ENCODE peak calls at places on chromosomes 6 and 20, in eight cellular contexts. L is IMR-90, O is breast epithelium, K is fibroblast of mammary gland, B is choroid plexus epithelial cell, T is AG04450, G is hepatocyte, Y is transverse colon. E is an unnamed sample.

GRCh38 chr6:82862543-82862942 is 203.1 kb downstream of the UBE3D start:
- DNase-seq in L (peak), O (no peak), K (peak), B (peak), T (no peak), G (no peak), Y (no peak), E (peak)

GRCh38 chr6:35014341-35014740 is 125.3 kb downstream of the ANKS1A start:
- DNase-seq in L (no peak), O (no peak), K (no peak), B (no peak), T (no peak), G (no peak), Y (no peak), E (no peak)

GRCh38 chr6:77880501-77880900 is 227.7 kb downstream of the MEI4 start:
- DNase-seq in L (no peak), O (no peak), K (peak), B (peak), T (no peak), G (peak), Y (no peak), E (no peak)

GRCh38 chr6:108222064-108222463 is 38.8 kb downstream of the SNX3 start:
- DNase-seq in L (no peak), O (no peak), K (no peak), B (no peak), T (no peak), G (no peak), Y (no peak), E (no peak)

GRCh38 chr20:10710995-10711775 is 37.4 kb upstream of the JAG1 start:
- DNase-seq in L (peak), O (no peak), K (no peak), B (no peak), T (no peak), G (peak), Y (no peak), E (no peak)

GRCh38 chr20:46951405-46951804 is 56.8 kb downstream of the EYA2 start:
- DNase-seq in L (peak), O (no peak), K (peak), B (no peak), T (no peak), G (no peak), Y (no peak), E (no peak)

GRCh38 chr6:110180228-110181008 is at the start of gene CDC40:
- DNase-seq in L (no peak), O (peak), K (no peak), B (no peak), T (no peak), G (peak), Y (peak), E (no peak)

GRCh38 chr6:139148557-139149220 is 13.8 kb downstream of the HECA start:
- DNase-seq in L (peak), O (no peak), K (no peak), B (no peak), T (no peak), G (peak), Y (no peak), E (no peak)

GRCh38 chr6:132812756-132813172 is 1.6 kb upstream of the RPS12 start:
- DNase-seq in L (peak), O (no peak), K (no peak), B (no peak), T (no peak), G (no peak), Y (no peak), E (no peak)

DNA sequence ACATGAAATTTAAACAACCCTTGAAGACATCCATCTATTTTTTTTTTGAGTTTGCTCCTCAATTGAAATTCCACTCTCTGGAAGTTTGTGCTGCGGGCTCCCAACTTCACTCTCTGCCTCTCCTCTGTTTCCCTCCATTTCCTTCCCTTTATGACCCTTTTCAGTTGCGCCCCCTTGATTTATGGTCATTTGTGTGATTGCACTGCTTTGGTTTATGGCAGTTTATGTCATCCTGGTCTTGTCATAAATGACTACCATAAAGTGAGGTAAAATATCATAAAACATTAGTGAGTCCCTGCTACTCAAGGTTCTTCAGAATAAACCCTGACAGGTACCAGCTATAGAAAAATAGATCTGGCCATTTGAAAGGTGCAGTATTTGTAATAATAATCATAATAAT is 348.3 kb upstream of the ZFP64 start:
- DNase-seq in L (no peak), O (no peak), K (no peak), B (no peak), T (no peak), G (peak), Y (peak), E (no peak)
- TF ChIP-seq CTCF in L (no peak), O (no peak), K (no peak), B (no peak), T (no peak), G (no peak), Y (peak), E (no peak)

DNA sequence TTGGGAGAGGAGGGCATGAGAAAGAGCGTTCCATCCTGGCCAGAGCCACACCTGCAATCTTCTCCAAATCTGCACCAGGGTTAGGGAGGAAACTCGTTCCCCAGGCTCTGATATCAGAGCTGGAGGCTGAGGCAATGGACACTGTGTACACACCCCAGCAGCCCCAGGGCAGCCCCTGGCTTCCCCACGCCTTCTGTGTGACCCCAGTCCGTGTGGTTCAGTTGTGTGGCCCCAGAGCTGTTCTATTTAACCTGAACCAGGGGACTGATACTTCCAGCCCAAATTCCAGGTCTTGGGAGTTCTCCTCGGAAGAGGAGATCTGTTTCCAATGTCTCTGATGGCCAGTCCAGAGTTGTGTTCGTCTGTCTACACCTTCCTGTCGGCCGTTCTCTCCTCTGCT is 242.6 kb upstream of the EXOC2 start:
- DNase-seq in L (no peak), O (no peak), K (no peak), B (no peak), T (no peak), G (no peak), Y (no peak), E (no peak)
- H3K4me3 ChIP-seq in L (no peak), O (no peak), K (no peak), B (no peak), T (no peak), G (no peak), Y (no peak), E (no peak)

GRCh38 chr6:116881236-116881635 is 4.2 kb downstream of the RFX6 start:
- DNase-seq in L (no peak), O (no peak), K (peak), B (peak), T (no peak), G (peak), Y (no peak), E (peak)
- TF ChIP-seq CTCF in L (peak), O (no peak), K (peak), B (peak), T (peak), G (peak), Y (peak), E (no peak)

GRCh38 chr6:30688569-30688968 is 2.1 kb upstream of the PPP1R18 start:
- DNase-seq in L (no peak), O (no peak), K (no peak), B (no peak), T (no peak), G (no peak), Y (peak), E (no peak)
- H3K4me3 ChIP-seq in L (no peak), O (peak), K (peak), B (no peak), T (peak), G (no peak), Y (no peak), E (peak)

DNA sequence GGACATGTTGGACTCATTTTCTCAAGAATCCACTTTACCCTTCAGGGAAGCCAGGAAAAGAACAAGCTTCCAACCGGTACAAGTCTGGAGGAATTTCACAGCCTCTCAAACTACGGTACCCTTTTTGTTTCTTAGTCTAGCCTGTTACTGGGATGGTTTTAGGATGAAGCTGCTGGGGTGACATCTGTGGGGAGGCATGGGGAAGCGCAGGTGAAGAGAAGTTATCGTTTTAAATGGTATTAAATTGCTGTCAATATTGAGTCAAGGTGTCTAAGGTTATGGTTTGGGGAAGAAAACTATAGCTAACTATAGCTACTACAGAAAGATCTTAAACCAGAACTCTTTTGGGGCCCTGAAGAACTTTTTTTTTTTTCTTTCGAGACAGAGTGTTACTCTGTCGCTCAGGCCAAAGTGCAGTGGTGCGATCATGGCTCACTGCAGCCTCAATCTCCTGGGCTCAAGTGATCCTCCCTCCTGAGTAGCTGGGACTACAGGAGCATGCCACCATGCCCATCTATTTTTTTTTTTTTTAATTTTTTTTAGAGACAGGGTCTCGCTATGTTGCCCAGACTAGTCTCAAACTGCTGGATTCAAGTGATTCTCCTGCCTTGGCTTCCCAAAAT is 128.7 kb downstream of the RIN2 start:
- DNase-seq in L (peak), O (no peak), K (peak), B (peak), T (no peak), G (peak), Y (peak), E (no peak)
- TF ChIP-seq CTCF in L (peak), O (no peak), K (peak), B (peak), T (peak), G (peak), Y (no peak), E (peak)

GRCh38 chr6:27667016-27667415 is 194.1 kb upstream of the ZNF184 start:
- DNase-seq in L (no peak), O (no peak), K (no peak), B (no peak), T (no peak), G (no peak), Y (no peak), E (no peak)

GRCh38 chr6:27667651-27668441 is 194.9 kb upstream of the ZNF184 start:
- DNase-seq in L (no peak), O (no peak), K (peak), B (no peak), T (no peak), G (no peak), Y (no peak), E (no peak)

GRCh38 chr6:27669798-27670301 is 196.9 kb upstream of the ZNF184 start:
- DNase-seq in L (no peak), O (no peak), K (no peak), B (no peak), T (no peak), G (no peak), Y (no peak), E (no peak)

GRCh38 chr6:27668442-27669275 is 195.8 kb upstream of the ZNF184 start:
- DNase-seq in L (peak), O (no peak), K (peak), B (peak), T (no peak), G (peak), Y (peak), E (peak)

GRCh38 chr6:27669278-27669797 is 196.4 kb upstream of the ZNF184 start:
- DNase-seq in L (no peak), O (no peak), K (no peak), B (no peak), T (no peak), G (no peak), Y (no peak), E (peak)
- H3K4me3 ChIP-seq in L (peak), O (no peak), K (peak), B (peak), T (peak), G (peak), Y (no peak), E (peak)

GRCh38 chr20:41848180-41848579 is 230.0 kb upstream of the CHD6 start:
- DNase-seq in L (no peak), O (no peak), K (no peak), B (no peak), T (no peak), G (no peak), Y (no peak), E (no peak)
- TF ChIP-seq CTCF in L (no peak), O (no peak), K (no peak), B (no peak), T (no peak), G (peak), Y (no peak), E (no peak)

E was measured in fibroblast of the aortic adventitia.